ENCODE peak calls at places on chromosomes 3 and 15, in nine cellular contexts. L is RWPE1, C is HuH-7.5, S is stromal cell of bone marrow, R is WTC11, G is WERI-Rb-1, T is cardiac muscle cell, U is HFF-Myc, H is heart right ventricle. I is an unnamed sample.

GRCh38 chr15:88288661-88289060 is 32.1 kb upstream of the NTRK3 start:
- DNase-seq in G (no peak), R (no peak), S (no peak), L (no peak), H (no peak), U (no peak), T (no peak), C (no peak), I (no peak)

GRCh38 chr15:100762289-100762688 is 117.3 kb upstream of the ALDH1A3 start:
- DNase-seq in T (no peak), L (no peak), U (no peak), G (no peak), H (no peak), C (no peak), R (peak; percentile 10), S (no peak), I (no peak)

GRCh38 chr3:142904639-142905441 is 16.0 kb upstream of the PCOLCE2 start:
- DNase-seq in H (no peak), G (peak; percentile 12), U (no peak), T (peak; percentile 35), C (no peak), R (peak; percentile 14), L (peak; percentile 13), S (peak; percentile 33), I (no peak)

GRCh38 chr3:9653565-9654248 is 4.4 kb downstream of the MTMR14 start:
- DNase-seq in C (no peak), U (no peak), T (no peak), H (no peak), R (no peak), L (no peak), S (no peak), G (no peak), I (no peak)

GRCh38 chr15:50116477-50116876 is 2.6 kb downstream of the ATP8B4 start:
- DNase-seq in G (peak; percentile 34), L (no peak), S (no peak), H (no peak), C (peak; percentile 4), R (peak; percentile 61), U (no peak), T (peak; percentile 42), I (no peak)

GRCh38 chr15:49024840-49025239 is 21.4 kb downstream of the SECISBP2L start:
- DNase-seq in U (no peak), H (no peak), T (no peak), R (no peak), C (no peak), S (no peak), G (no peak), L (no peak), I (no peak)

GRCh38 chr15:59997070-59997701 is 6.9 kb upstream of the FOXB1 start:
- DNase-seq in R (peak; percentile 96), L (no peak), G (peak; percentile 43), S (no peak), C (no peak), T (peak; percentile 32), H (no peak), U (no peak), I (no peak)

GRCh38 chr3:18919158-18919557 is 229.2 kb upstream of the KCNH8 start:
- DNase-seq in S (no peak), T (no peak), U (no peak), G (no peak), R (no peak), L (no peak), H (no peak), C (no peak), I (no peak)

GRCh38 chr3:148042663-148043445 is 633.7 kb downstream of the ZIC1 start:
- DNase-seq in T (no peak), H (no peak), G (no peak), S (peak; percentile 27), C (no peak), R (no peak), U (no peak), L (no peak), I (no peak)

GRCh38 chr3:185361920-185362319 is 1.0 kb upstream of the MAP3K13 start:
- DNase-seq in G (no peak), L (no peak), U (no peak), T (no peak), S (peak; percentile 65), H (no peak), C (no peak), R (no peak), I (no peak)

I was measured in SW 1271.